ENCODE peak calls at places on chromosome 4, in four cellular contexts. S is GM12891, B is epithelial cell of esophagus, G is choroid plexus epithelial cell. F is an unnamed sample.

GRCh38 chr4:6470502-6471302 is 1.7 kb downstream of the PPP2R2C start:
- DNase-seq in S (no peak), B (peak; percentile 35), G (peak; percentile 30), F (peak; percentile 30)

GRCh38 chr4:141127884-141128283 is 5.4 kb downstream of the RNF150 start:
- DNase-seq in S (no peak), B (no peak), G (no peak), F (no peak)

GRCh38 chr4:3371581-3372001 is 70.2 kb upstream of the HGFAC start:
- DNase-seq in S (no peak), B (no peak), G (peak; percentile 41), F (no peak)

GRCh38 chr4:149347139-149347538 is 468.5 kb downstream of the IQCM start:
- DNase-seq in S (no peak), B (peak; percentile 29), G (peak; percentile 16), F (no peak)

GRCh38 chr4:77308843-77309242 is 151.8 kb downstream of the CCNG2 start:
- DNase-seq in S (peak; percentile 40), B (peak; percentile 69), G (peak; percentile 41), F (peak; percentile 38)

GRCh38 chr4:47913858-47914218 is 545 bp downstream of the NFXL1 start:
- DNase-seq in S (peak; percentile 23), B (peak; percentile 63), G (no peak), F (peak; percentile 50)

GRCh38 chr4:86960557-86960959 is 25.7 kb downstream of the AFF1 start:
- DNase-seq in S (no peak), B (no peak), G (peak; percentile 65), F (no peak)

GRCh38 chr4:83234902-83235644 is 49.5 kb downstream of the COQ2 start:
- DNase-seq in S (no peak), B (peak; percentile 50), G (no peak), F (peak; percentile 23)

GRCh38 chr4:41024556-41025491 is 189.5 kb downstream of the APBB2 start:
- DNase-seq in S (no peak), B (peak; percentile 69), G (peak; percentile 33), F (peak; percentile 57)

GRCh38 chr4:17712166-17712565 is 69.3 kb downstream of the FAM184B start:
- DNase-seq in S (no peak), B (no peak), G (no peak), F (no peak)

GRCh38 chr4:147056951-147057630 is 111.4 kb upstream of the TTC29 start:
- DNase-seq in S (no peak), B (peak; percentile 19), G (peak; percentile 68), F (no peak)

GRCh38 chr4:123102897-123103489 is 180.6 kb upstream of the NUDT6 start:
- DNase-seq in S (peak; percentile 21), B (peak; percentile 51), G (peak; percentile 81), F (peak; percentile 40)

GRCh38 chr4:175891863-175892262 is 79.8 kb upstream of the GPM6A start:
- DNase-seq in S (peak; percentile 0), B (peak; percentile 39), G (peak; percentile 60), F (peak; percentile 2)

GRCh38 chr4:183485411-183486160 is 19.3 kb upstream of the ING2 start:
- DNase-seq in S (no peak), B (peak; percentile 76), G (no peak), F (no peak)

GRCh38 chr4:169070071-169070894 is 60.2 kb upstream of the CBR4 start:
- DNase-seq in S (no peak), B (peak; percentile 100), G (peak; percentile 91), F (peak; percentile 99)

GRCh38 chr4:92099851-92100250 is 203.9 kb upstream of the GRID2 start:
- DNase-seq in S (no peak), B (no peak), G (no peak), F (no peak)

GRCh38 chr4:30863031-30863430 is 142.9 kb downstream of the PCDH7 start:
- DNase-seq in S (no peak), B (peak; percentile 20), G (peak; percentile 40), F (peak; percentile 16)

GRCh38 chr4:118981839-118982381 is 93.3 kb downstream of the SYNPO2 start:
- DNase-seq in S (peak; percentile 38), B (peak; percentile 83), G (peak; percentile 95), F (peak; percentile 79)

GRCh38 chr4:64417974-64418373 is 8.7 kb upstream of the TECRL start:
- DNase-seq in S (no peak), B (peak; percentile 4), G (no peak), F (peak; percentile 1)

GRCh38 chr4:15961778-15962510 is 1.0 kb downstream of the FGFBP2 start:
- DNase-seq in S (no peak), B (no peak), G (no peak), F (no peak)

GRCh38 chr4:2289311-2289954 is 27.5 kb upstream of the MXD4 start:
- DNase-seq in S (no peak), B (no peak), G (no peak), F (no peak)

GRCh38 chr4:141238196-141238595 is 17.5 kb downstream of the ZNF330 start:
- DNase-seq in S (no peak), B (no peak), G (no peak), F (no peak)

GRCh38 chr4:47933798-47934197 is 19.4 kb upstream of the NFXL1 start:
- DNase-seq in S (no peak), B (peak; percentile 46), G (peak; percentile 79), F (peak; percentile 12)

GRCh38 chr4:76219299-76220055 is 5.9 kb upstream of the SCARB2 start:
- DNase-seq in S (no peak), B (peak; percentile 82), G (peak; percentile 85), F (peak; percentile 61)

GRCh38 chr4:121712001-121712655 is 15.3 kb upstream of the ANXA5 start:
- DNase-seq in S (no peak), B (peak; percentile 72), G (no peak), F (peak; percentile 61)

GRCh38 chr4:61984260-61984909 is 784.3 kb downstream of the ADGRL3 start:
- DNase-seq in S (no peak), B (no peak), G (no peak), F (no peak)

GRCh38 chr4:169142390-169142789 is 128.4 kb downstream of the SH3RF1 start:
- DNase-seq in S (no peak), B (no peak), G (peak; percentile 37), F (no peak)

GRCh38 chr4:184099033-184099432 is 118.6 kb downstream of the ENPP6 start:
- DNase-seq in S (no peak), B (no peak), G (no peak), F (no peak)

GRCh38 chr4:8652181-8653078 is 59.9 kb downstream of the CPZ start:
- DNase-seq in S (no peak), B (no peak), G (no peak), F (no peak)

GRCh38 chr4:117898496-117898895 is 135.8 kb upstream of the NDST3 start:
- DNase-seq in S (no peak), B (peak; percentile 43), G (no peak), F (no peak)

GRCh38 chr4:5030927-5031326 is 11.7 kb upstream of the CYTL1 start:
- DNase-seq in S (no peak), B (no peak), G (no peak), F (no peak)

GRCh38 chr4:133152330-133152791 is 3.3 kb downstream of the PCDH10 start:
- DNase-seq in S (no peak), B (peak; percentile 9), G (peak; percentile 27), F (no peak)

F was measured in mammary epithelial cell.